ENCODE peak calls at places on chromosomes 7 and 10, in six cellular contexts. M is stimulated activated CD8-positive, alpha-beta memory T cell treated with anti-CD3 and anti-CD28 coated beads, Interleukin-2, amount 100 ng/mL, for 48 hours; T is EL; F is sciatic nerve; J is HS-5; X is CD4-positive, alpha-beta memory T cell. C is an unnamed sample.

GRCh38 chr10:59675812-59676211 is 33.8 kb downstream of the SLC16A9 start:
- DNase-seq in M (no peak), T (peak; percentile 3), F (no peak), J (no peak), X (no peak), C (no peak)

GRCh38 chr7:151012921-151013347 is 11.4 kb downstream of the ATG9B start:
- DNase-seq in M (no peak), T (peak; percentile 45), F (no peak), J (no peak), X (no peak), C (peak; percentile 39)

GRCh38 chr10:75597691-75598455 is 166.4 kb downstream of the LRMDA start:
- DNase-seq in M (no peak), T (no peak), F (no peak), J (no peak), X (no peak), C (no peak)

GRCh38 chr10:50992356-50992866 is 81.9 kb upstream of the PRKG1 start:
- DNase-seq in M (no peak), T (no peak), F (no peak), J (no peak), X (no peak), C (no peak)

GRCh38 chr10:75283150-75284096 is 47.7 kb upstream of the COMTD1 start:
- DNase-seq in M (no peak), T (peak; percentile 33), F (no peak), J (no peak), X (no peak), C (no peak)

GRCh38 chr10:10045765-10046028 is 972.0 kb upstream of the CELF2 start:
- DNase-seq in M (no peak), T (no peak), F (no peak), J (no peak), X (no peak), C (no peak)

GRCh38 chr10:25056726-25057125 is 40.3 kb downstream of the THNSL1 start:
- DNase-seq in M (no peak), T (no peak), F (no peak), J (no peak), X (no peak), C (no peak)

GRCh38 chr10:22552888-22553378 is 161.4 kb downstream of the PIP4K2A start:
- DNase-seq in M (no peak), T (peak; percentile 33), F (no peak), J (no peak), X (no peak), C (no peak)

GRCh38 chr10:34228066-34228465 is 587.0 kb downstream of the PARD3 start:
- DNase-seq in M (no peak), T (no peak), F (no peak), J (no peak), X (no peak), C (no peak)

GRCh38 chr7:91302794-91303193 is 38.6 kb downstream of the FZD1 start:
- DNase-seq in M (no peak), T (no peak), F (no peak), J (no peak), X (no peak), C (no peak)

GRCh38 chr10:118775478-118775877 is 20.7 kb upstream of the CACUL1 start:
- DNase-seq in M (no peak), T (no peak), F (no peak), J (no peak), X (no peak), C (no peak)

GRCh38 chr10:62193479-62193878 is 75.2 kb downstream of the RTKN2 start:
- DNase-seq in M (no peak), T (no peak), F (no peak), J (no peak), X (no peak), C (no peak)

GRCh38 chr7:6614941-6615737 is at the start of gene ZNF853:
- DNase-seq in M (no peak), T (no peak), F (no peak), J (no peak), X (no peak), C (no peak)

GRCh38 chr7:55975944-55976633 is 11.7 kb downstream of the NIPSNAP2 start:
- DNase-seq in M (no peak), T (no peak), F (no peak), J (no peak), X (no peak), C (no peak)

GRCh38 chr10:62010366-62010765 is 108.9 kb downstream of the ARID5B start:
- DNase-seq in M (no peak), T (no peak), F (no peak), J (no peak), X (no peak), C (no peak)

GRCh38 chr10:116183733-116184447 is 89.1 kb downstream of the GFRA1 start:
- DNase-seq in M (no peak), T (peak; percentile 78), F (no peak), J (peak; percentile 15), X (no peak), C (no peak)

GRCh38 chr7:97697396-97697795 is 34.5 kb upstream of the TAC1 start:
- DNase-seq in M (no peak), T (no peak), F (no peak), J (no peak), X (no peak), C (no peak)

GRCh38 chr10:13759167-13759566 is 172.4 kb downstream of the PRPF18 start:
- DNase-seq in M (no peak), T (no peak), F (no peak), J (no peak), X (no peak), C (no peak)

C was measured in RWPE2.